ENCODE peak calls at places on chromosomes 13 and 19, in six cellular contexts. R, I, B, X, M and T are unnamed samples.

GRCh38 chr19:39390759-39391592 is at the start of the genes MED29 and PAF1:
- DNase-seq in M (peak), R (peak), B (peak), I (peak), X (peak), T (no peak)

GRCh38 chr19:39737929-39738328 is at the start of gene CLC:
- DNase-seq in B (no peak), I (no peak), M (no peak), R (no peak), X (no peak), T (no peak)

GRCh38 chr13:88196106-88196505 is 524.9 kb downstream of the SLITRK5 start:
- DNase-seq in B (no peak), X (no peak), I (no peak), M (no peak), R (no peak), T (no peak)

GRCh38 chr13:24038405-24038804 is 122.1 kb upstream of the SPATA13 start:
- DNase-seq in I (no peak), X (no peak), B (no peak), M (no peak), R (peak), T (no peak)

GRCh38 chr13:49342404-49342803 is 94.7 kb downstream of the CDADC1 start:
- DNase-seq in X (no peak), R (no peak), I (no peak), B (no peak), M (no peak), T (no peak)

GRCh38 chr13:50125556-50126377 is 110.5 kb downstream of the KCNRG start:
- DNase-seq in B (peak), M (peak), R (peak), X (peak), I (peak), T (peak)

GRCh38 chr13:38670627-38671026 is 16.2 kb upstream of the FREM2 start:
- DNase-seq in M (no peak), B (no peak), X (no peak), R (no peak), I (no peak), T (no peak)

GRCh38 chr13:113647351-113648217 is 10.4 kb downstream of the ATP4B start:
- DNase-seq in B (peak), M (no peak), R (no peak), I (no peak), X (peak), T (peak)

GRCh38 chr19:23436944-23437343 is 41.7 kb upstream of the ZNF91 start:
- DNase-seq in M (no peak), X (no peak), R (no peak), B (no peak), I (no peak), T (no peak)

GRCh38 chr13:52736891-52737290 is 2.7 kb downstream of the CNMD start:
- DNase-seq in R (no peak), I (peak), X (no peak), M (no peak), B (no peak), T (no peak)

GRCh38 chr13:52739468-52740071 is at the start of gene CNMD:
- DNase-seq in M (peak), I (no peak), X (no peak), B (no peak), R (no peak), T (no peak)

GRCh38 chr13:52737451-52737850 is 2.2 kb downstream of the CNMD start:
- DNase-seq in M (no peak), R (no peak), B (no peak), I (no peak), X (no peak), T (no peak)

GRCh38 chr13:52737900-52738299 is 1.7 kb downstream of the CNMD start:
- DNase-seq in I (no peak), M (no peak), R (no peak), X (no peak), B (no peak), T (no peak)

DNA sequence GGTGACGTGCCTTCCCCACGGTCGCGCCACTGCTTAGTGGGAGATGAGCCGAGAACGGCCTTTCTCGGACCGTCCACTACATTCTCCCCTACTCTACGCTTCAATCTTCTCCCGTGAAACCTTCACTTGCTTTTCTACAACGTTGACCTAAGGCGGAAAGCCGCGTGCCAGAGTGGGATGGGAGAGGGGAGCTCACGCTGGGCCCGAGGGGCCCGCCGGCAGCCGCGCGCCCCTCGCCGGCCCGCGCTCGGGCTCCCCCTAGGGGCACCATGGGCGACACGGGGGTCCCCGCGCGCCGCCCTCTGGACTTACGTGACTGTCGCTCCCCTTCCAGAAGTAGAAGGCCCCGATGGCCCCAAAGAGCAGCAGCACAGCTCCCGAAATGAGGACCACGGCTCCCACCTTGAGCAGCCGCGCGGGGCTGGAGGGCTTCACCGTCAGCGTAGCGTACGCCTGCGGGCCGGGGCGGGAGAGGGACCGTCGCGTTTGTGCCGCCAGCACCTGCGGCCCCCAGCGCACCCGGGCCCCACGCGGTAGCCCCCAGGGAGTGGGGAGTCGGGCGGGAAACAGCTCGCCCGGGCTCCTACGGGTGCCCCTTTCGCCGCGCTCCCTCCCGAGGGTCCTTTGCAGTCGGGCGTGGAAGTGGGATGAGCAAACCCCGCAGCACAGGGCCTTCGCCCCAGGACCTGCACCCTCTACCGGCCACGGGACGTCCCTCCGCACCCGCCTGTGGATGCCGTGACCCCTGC is 727 bp downstream of the CNMD start:
- DNase-seq in R (no peak), M (peak), I (peak), B (no peak), X (no peak), T (no peak)
- TF ChIP-seq CTCF in R (peak), M (peak), I (no peak), B (peak), X (peak), T (no peak)

GRCh38 chr19:8832132-8833021 is at the start of the genes MBD3L1 and ZNF558:
- DNase-seq in B (peak), X (peak), M (peak), R (peak), I (peak), T (peak)
- TF ChIP-seq CTCF in B (peak), X (peak), M (no peak), R (no peak), I (peak), T (no peak)

DNA sequence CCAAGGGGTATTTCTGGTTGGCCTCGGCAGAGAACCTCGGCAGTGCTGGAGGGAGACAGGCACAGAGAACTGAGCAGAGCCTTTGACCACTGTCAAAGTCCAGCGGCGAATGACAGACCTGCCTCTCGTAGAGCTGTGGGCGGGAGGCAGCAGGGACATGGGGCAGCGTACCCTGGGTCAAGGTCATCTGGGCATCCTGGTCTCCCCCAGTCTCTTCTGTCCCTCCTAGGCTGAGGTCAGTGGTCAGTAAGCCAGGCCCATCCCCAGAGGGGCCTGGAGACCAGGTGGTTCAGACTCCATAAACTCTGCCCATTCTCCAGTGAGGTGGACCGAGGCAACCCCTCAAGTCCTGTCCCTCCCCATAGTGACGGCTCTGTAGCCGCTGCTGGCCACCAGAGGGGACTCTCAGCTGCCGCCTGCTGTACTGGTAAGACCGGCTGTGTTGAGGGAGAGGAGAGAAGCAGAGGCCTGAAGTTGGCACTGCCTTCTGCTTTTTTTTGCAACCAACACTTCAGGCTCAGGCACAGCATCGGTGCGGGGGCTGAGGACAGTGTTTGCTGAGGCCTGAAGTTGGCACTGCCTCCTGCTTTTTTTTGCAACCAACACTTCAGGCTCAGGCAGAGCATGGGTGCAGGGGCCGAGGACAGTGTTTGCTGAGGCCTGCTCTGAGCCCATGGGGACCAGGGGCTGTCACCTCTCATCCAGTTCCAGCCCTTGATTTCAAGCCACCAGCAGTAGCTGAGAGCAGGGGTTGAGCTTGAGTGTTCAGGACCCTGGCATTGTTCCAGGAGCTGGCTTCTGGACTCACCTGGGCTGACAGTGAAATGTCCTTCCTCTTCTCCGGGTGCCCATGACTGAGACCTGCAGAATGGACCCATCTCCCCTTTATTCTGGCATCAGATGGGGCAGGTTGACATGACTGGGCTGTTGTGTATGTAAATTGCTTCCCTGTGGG is at the start of gene PGLYRP2:
- DNase-seq in I (no peak), R (no peak), M (no peak), B (no peak), X (peak), T (no peak)
- TF ChIP-seq CTCF in I (no peak), R (no peak), M (no peak), B (peak), X (peak), T (no peak)

DNA sequence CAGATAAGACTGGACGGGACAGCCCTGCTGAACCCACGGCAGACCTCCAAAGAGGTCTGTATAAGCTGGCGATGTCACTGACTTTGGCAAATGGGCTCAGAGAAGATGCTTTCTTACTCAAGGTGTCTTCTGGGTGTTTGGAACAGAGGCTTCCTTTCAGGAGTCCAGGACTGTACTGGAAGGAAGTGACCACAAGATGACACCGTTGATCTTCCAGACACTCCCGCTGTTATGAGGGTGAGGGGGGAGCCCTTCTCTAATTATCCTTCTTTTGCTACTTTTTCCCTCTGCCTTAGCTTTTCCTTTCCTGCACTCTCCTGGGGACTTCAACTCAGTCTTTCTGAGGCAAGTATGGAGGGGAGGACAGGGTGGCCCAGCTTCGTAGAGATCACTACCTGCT is 65.2 kb upstream of the ZNF599 start:
- DNase-seq in I (peak), R (no peak), M (no peak), X (no peak), B (no peak), T (no peak)
- TF ChIP-seq CTCF in I (peak), R (no peak), M (no peak), X (no peak), B (no peak), T (no peak)

GRCh38 chr19:45852941-45853340 is 10.0 kb downstream of the SYMPK start:
- DNase-seq in M (no peak), B (no peak), X (no peak), R (no peak), I (no peak), T (no peak)

GRCh38 chr19:45847661-45848060 is 15.3 kb downstream of the SYMPK start:
- DNase-seq in R (no peak), B (no peak), M (no peak), I (no peak), X (no peak), T (no peak)

GRCh38 chr19:45852145-45852750 is 10.7 kb downstream of the SYMPK start:
- DNase-seq in M (no peak), X (no peak), I (no peak), B (no peak), R (peak), T (no peak)

GRCh38 chr19:45854167-45854778 is 8.7 kb downstream of the SYMPK start:
- DNase-seq in R (no peak), B (no peak), M (no peak), I (no peak), X (no peak), T (no peak)

DNA sequence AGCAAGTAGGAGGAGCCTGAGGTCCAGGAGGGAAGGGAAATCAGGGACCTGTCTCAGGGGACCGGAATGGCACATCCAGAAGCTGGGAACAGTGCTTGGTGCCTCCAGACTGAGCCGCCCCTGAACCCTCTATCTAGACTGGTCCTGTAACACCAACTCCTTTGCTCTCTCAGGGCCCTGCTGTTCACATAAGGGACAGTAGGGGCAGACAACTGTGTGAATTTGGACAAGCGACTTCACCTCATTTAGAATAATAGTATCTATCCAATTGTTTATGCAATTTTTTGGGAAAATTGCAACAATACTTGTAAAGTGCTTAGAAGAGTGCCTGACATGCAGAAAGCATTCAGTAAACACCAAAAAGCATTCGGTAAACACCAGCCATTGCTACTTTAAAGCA is 14.0 kb downstream of the SYMPK start:
- DNase-seq in M (no peak), B (no peak), I (no peak), R (no peak), X (no peak), T (no peak)
- TF ChIP-seq CTCF in M (peak), B (no peak), I (no peak), R (peak), X (no peak), T (no peak)

DNA sequence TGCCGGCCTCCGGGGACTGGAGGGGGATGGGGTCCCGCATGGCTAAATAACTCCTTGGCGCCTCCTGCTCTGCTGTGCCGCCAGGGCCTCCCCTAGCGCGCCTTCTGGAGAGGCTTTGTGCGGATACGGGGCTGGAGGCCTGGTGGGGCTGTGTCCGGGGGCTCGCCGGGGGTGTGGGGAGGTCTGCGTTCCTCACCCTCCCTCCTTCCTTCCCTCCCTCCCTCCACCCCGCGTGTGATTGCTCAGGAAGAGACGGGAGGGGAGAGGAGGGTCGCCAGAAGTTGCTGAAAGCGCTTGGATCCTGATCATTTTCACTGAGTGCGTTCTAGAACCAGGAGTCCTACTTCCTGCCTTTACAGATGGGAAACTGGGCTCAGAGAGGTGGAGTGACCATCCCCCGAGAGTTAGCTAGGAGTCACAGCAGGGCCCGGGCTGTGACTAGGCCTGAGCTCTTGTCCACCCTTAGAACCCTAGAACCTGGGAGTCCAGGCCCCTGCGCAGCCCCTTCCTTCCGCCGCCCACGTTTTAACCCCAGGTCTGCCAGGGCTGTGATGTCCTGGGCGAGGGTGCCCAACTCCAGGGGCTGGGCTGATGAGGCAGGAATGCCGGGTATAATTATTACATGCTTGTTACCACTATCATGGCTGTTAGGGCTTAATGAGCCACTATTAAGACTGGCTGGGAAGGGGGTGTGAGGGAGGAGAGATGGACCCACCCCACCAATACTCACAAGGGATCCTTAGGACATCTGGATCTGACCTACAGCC is 782 bp upstream of the JUND start:
- DNase-seq in B (no peak), I (no peak), M (no peak), X (no peak), R (no peak), T (peak)
- TF ChIP-seq CTCF in B (no peak), I (no peak), M (no peak), X (peak), R (peak), T (no peak)